ENCODE peak calls at places on chromosomes 16 and 17, in six cellular contexts. One of them, this sample, is unnamed.

GRCh38 chr16:56481468-56482112 is 30.2 kb downstream of the OGFOD1 start:
- DNase-seq in T-helper 2 cell: no peak
- DNase-seq in Caco-2: no peak
- DNase-seq in uterus: no peak
- DNase-seq in BE2C: no peak
- DNase-seq in kidney epithelial cell: peak
- DNase-seq in this sample: no peak

GRCh38 chr17:10737168-10737622 is 7.4 kb upstream of the TMEM220 start:
- DNase-seq in Caco-2: peak
- DNase-seq in kidney epithelial cell: no peak
- DNase-seq in uterus: peak
- DNase-seq in BE2C: peak
- DNase-seq in T-helper 2 cell: no peak
- DNase-seq in this sample: peak

GRCh38 chr16:51651061-51651466 is 500.0 kb upstream of the SALL1 start:
- DNase-seq in kidney epithelial cell: no peak
- DNase-seq in uterus: no peak
- DNase-seq in BE2C: no peak
- DNase-seq in T-helper 2 cell: no peak
- DNase-seq in Caco-2: no peak
- DNase-seq in this sample: peak

GRCh38 chr16:30896203-30896889 is at the start of gene CTF1:
- DNase-seq in kidney epithelial cell: no peak
- DNase-seq in uterus: peak
- DNase-seq in Caco-2: peak
- DNase-seq in BE2C: no peak
- DNase-seq in T-helper 2 cell: no peak
- DNase-seq in this sample: peak

GRCh38 chr17:71983828-71984227 is 137.0 kb upstream of the SOX9 start:
- DNase-seq in Caco-2: no peak
- DNase-seq in uterus: no peak
- DNase-seq in T-helper 2 cell: no peak
- DNase-seq in kidney epithelial cell: no peak
- DNase-seq in BE2C: no peak
- DNase-seq in this sample: no peak

GRCh38 chr16:14202095-14202494 is 131.0 kb downstream of the MRTFB start:
- DNase-seq in kidney epithelial cell: no peak
- DNase-seq in Caco-2: no peak
- DNase-seq in T-helper 2 cell: no peak
- DNase-seq in BE2C: no peak
- DNase-seq in uterus: no peak
- DNase-seq in this sample: no peak

GRCh38 chr16:2584742-2585650 is 47.2 kb downstream of the PDPK1 start:
- DNase-seq in uterus: peak
- DNase-seq in BE2C: no peak
- DNase-seq in kidney epithelial cell: no peak
- DNase-seq in T-helper 2 cell: no peak
- DNase-seq in Caco-2: no peak
- DNase-seq in this sample: no peak

GRCh38 chr17:67376509-67376891 is 581 bp upstream of the PITPNC1 start:
- DNase-seq in Caco-2: no peak
- DNase-seq in BE2C: peak
- DNase-seq in kidney epithelial cell: no peak
- DNase-seq in uterus: no peak
- DNase-seq in T-helper 2 cell: no peak
- DNase-seq in this sample: no peak

GRCh38 chr17:44233582-44233981 is 14.1 kb upstream of the UBTF start:
- DNase-seq in uterus: no peak
- DNase-seq in kidney epithelial cell: no peak
- DNase-seq in Caco-2: no peak
- DNase-seq in T-helper 2 cell: no peak
- DNase-seq in BE2C: no peak
- DNase-seq in this sample: no peak

GRCh38 chr17:78252111-78252634 is 20.7 kb downstream of the TMEM235 start:
- DNase-seq in kidney epithelial cell: no peak
- DNase-seq in Caco-2: no peak
- DNase-seq in uterus: no peak
- DNase-seq in BE2C: no peak
- DNase-seq in T-helper 2 cell: peak
- DNase-seq in this sample: no peak

GRCh38 chr17:80068301-80069160 is 32.1 kb downstream of the CCDC40 start:
- DNase-seq in Caco-2: no peak
- DNase-seq in BE2C: peak
- DNase-seq in uterus: peak
- DNase-seq in kidney epithelial cell: peak
- DNase-seq in T-helper 2 cell: no peak
- DNase-seq in this sample: no peak

GRCh38 chr17:81037026-81037782 is 2.3 kb downstream of the BAIAP2 start:
- DNase-seq in uterus: no peak
- DNase-seq in kidney epithelial cell: no peak
- DNase-seq in T-helper 2 cell: no peak
- DNase-seq in BE2C: peak
- DNase-seq in Caco-2: no peak
- DNase-seq in this sample: no peak

GRCh38 chr16:4601317-4602186 is 13.1 kb downstream of the UBALD1 start:
- DNase-seq in kidney epithelial cell: no peak
- DNase-seq in T-helper 2 cell: no peak
- DNase-seq in Caco-2: no peak
- DNase-seq in uterus: peak
- DNase-seq in BE2C: no peak
- DNase-seq in this sample: no peak

GRCh38 chr17:38864636-38865398 is 5.0 kb upstream of the LASP1 start:
- DNase-seq in Caco-2: no peak
- DNase-seq in T-helper 2 cell: no peak
- DNase-seq in BE2C: peak
- DNase-seq in kidney epithelial cell: no peak
- DNase-seq in uterus: no peak
- DNase-seq in this sample: peak

GRCh38 chr16:10180771-10181163 is 1.5 kb downstream of the GRIN2A start:
- DNase-seq in kidney epithelial cell: no peak
- DNase-seq in Caco-2: no peak
- DNase-seq in T-helper 2 cell: no peak
- DNase-seq in uterus: peak
- DNase-seq in BE2C: peak
- DNase-seq in this sample: peak

GRCh38 chr16:51161440-51162195 is 10.5 kb upstream of the SALL1 start:
- DNase-seq in kidney epithelial cell: no peak
- DNase-seq in Caco-2: no peak
- DNase-seq in uterus: no peak
- DNase-seq in BE2C: no peak
- DNase-seq in T-helper 2 cell: no peak
- DNase-seq in this sample: no peak

GRCh38 chr16:16025214-16025968 is 76.0 kb downstream of the ABCC1 start:
- DNase-seq in Caco-2: no peak
- DNase-seq in T-helper 2 cell: peak
- DNase-seq in uterus: no peak
- DNase-seq in kidney epithelial cell: no peak
- DNase-seq in BE2C: no peak
- DNase-seq in this sample: no peak

This sample was measured in GM23338.